ENCODE peak calls at places on chromosomes 5 and 9, in seven cellular contexts. T, V, D, I, Q, W and J are unnamed samples.

GRCh38 chr5:173772407-173773059 is 115.6 kb upstream of the CPEB4 start:
- DNase-seq in T (no peak), V (no peak), D (no peak), I (no peak), Q (no peak), W (no peak), J (no peak)

GRCh38 chr5:148970228-148970627 is 92.6 kb downstream of the SH3TC2 start:
- DNase-seq in T (no peak), V (no peak), D (peak), I (no peak), Q (peak), W (no peak), J (no peak)

GRCh38 chr5:27465140-27465539 is 426.8 kb upstream of the CDH9 start:
- DNase-seq in T (no peak), V (no peak), D (no peak), I (no peak), Q (no peak), W (no peak), J (no peak)

GRCh38 chr5:6899215-6899614 is 186.0 kb downstream of the TENT4A start:
- DNase-seq in T (no peak), V (no peak), D (peak), I (no peak), Q (no peak), W (no peak), J (no peak)

GRCh38 chr5:171310816-171311697 is 2.0 kb downstream of the TLX3 start:
- DNase-seq in T (peak), V (no peak), D (no peak), I (no peak), Q (no peak), W (no peak), J (no peak)

GRCh38 chr5:94103507-94104245 is 362.3 kb upstream of the POU5F2 start:
- DNase-seq in T (no peak), V (no peak), D (no peak), I (no peak), Q (no peak), W (no peak), J (no peak)

GRCh38 chr5:55234171-55234700 is 828 bp upstream of the CCNO start:
- DNase-seq in T (peak), V (no peak), D (peak), I (peak), Q (no peak), W (peak), J (no peak)

GRCh38 chr9:110531776-110532175 is 47.8 kb downstream of the SVEP1 start:
- DNase-seq in T (peak), V (no peak), D (no peak), I (no peak), Q (no peak), W (no peak), J (no peak)

GRCh38 chr5:78320461-78320860 is 26.0 kb upstream of the AP3B1 start:
- DNase-seq in T (peak), V (no peak), D (no peak), I (peak), Q (no peak), W (peak), J (no peak)

GRCh38 chr9:129401623-129402340 is 219.1 kb downstream of the C9orf50 start:
- DNase-seq in T (no peak), V (peak), D (no peak), I (no peak), Q (no peak), W (no peak), J (no peak)

GRCh38 chr9:137423810-137424291 is 658 bp downstream of the NOXA1 start:
- DNase-seq in T (no peak), V (peak), D (peak), I (no peak), Q (no peak), W (no peak), J (no peak)

GRCh38 chr9:38133595-38133994 is 64.6 kb upstream of the SHB start:
- DNase-seq in T (no peak), V (no peak), D (no peak), I (no peak), Q (no peak), W (no peak), J (no peak)

GRCh38 chr5:133959643-133960042 is 8.8 kb downstream of the C5orf15 start:
- DNase-seq in T (no peak), V (no peak), D (no peak), I (no peak), Q (no peak), W (no peak), J (no peak)

GRCh38 chr5:149719666-149720065 is 10.4 kb upstream of the PPARGC1B start:
- DNase-seq in T (no peak), V (no peak), D (peak), I (no peak), Q (peak), W (no peak), J (no peak)

GRCh38 chr9:35912791-35913400 is 3.6 kb downstream of the SPAAR start:
- DNase-seq in T (no peak), V (no peak), D (no peak), I (no peak), Q (no peak), W (no peak), J (no peak)

GRCh38 chr5:3605298-3606010 is 9.8 kb downstream of the IRX1 start:
- DNase-seq in T (no peak), V (peak), D (no peak), I (peak), Q (no peak), W (no peak), J (no peak)
- TF ChIP-seq POLR2AphosphoS5 in T (no peak), V (no peak), D (no peak), I (no peak), Q (no peak), W (no peak), J (no peak)

DNA sequence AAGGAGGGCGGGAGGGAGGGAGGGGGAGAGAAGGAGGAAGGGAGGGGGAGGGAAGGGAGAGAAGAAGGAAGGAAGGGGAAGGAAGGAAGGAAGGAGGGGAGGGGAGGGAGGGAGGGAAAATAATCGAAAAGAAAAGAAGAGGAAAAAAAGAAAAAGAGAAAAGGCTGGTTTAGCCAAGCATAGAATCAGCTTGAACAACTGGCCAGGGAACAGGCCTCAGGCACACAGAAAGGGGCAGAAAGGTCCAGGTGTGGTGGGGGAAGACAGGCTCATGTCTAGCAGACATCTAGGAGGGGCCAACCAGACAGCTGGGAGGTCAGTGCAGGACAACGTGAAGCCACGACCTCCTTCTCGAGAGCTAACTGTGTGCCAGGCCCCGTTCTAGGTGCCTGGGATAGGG is 141.8 kb downstream of the HSD17B3 start:
- DNase-seq in T (no peak), V (no peak), D (no peak), I (no peak), Q (no peak), W (no peak), J (no peak)
- TF ChIP-seq CTCF in T (no peak), V (no peak), D (no peak), I (no peak), Q (no peak), W (no peak), J (no peak)

DNA sequence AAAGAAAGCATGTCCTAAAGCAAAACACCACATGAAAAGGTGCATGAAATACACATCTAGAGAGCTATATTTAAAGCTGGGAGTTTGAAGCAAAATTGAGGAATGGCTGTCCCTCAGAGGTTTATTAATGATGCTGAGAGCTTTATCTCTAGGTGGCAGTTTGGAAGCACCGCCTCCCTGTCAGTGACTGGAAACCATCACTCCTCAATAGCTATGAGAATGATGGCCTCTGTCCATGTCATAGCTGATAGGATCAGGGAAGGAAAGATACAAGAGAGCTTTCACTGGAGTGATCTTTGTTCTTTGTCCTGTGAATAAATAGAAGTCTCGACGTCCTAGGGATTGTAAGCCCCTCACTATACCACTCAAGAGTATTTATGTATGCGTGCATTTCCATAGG is 110.5 kb downstream of the NUDT12 start:
- DNase-seq in T (no peak), V (no peak), D (no peak), I (peak), Q (no peak), W (no peak), J (no peak)
- H3K27ac ChIP-seq in T (no peak), V (no peak), D (no peak), I (peak), Q (no peak), W (no peak), J (no peak)

GRCh38 chr9:34254141-34254913 is 74.7 kb downstream of the KIF24 start:
- DNase-seq in T (no peak), V (no peak), D (no peak), I (no peak), Q (no peak), W (peak), J (peak)
- TF ChIP-seq POLR2AphosphoS5 in T (no peak), V (peak), D (no peak), I (no peak), Q (no peak), W (peak), J (peak)

GRCh38 chr5:79330071-79330470 is 94.1 kb downstream of the JMY start:
- DNase-seq in T (no peak), V (no peak), D (no peak), I (no peak), Q (no peak), W (no peak), J (no peak)

GRCh38 chr5:79329453-79329852 is 93.5 kb downstream of the JMY start:
- DNase-seq in T (no peak), V (no peak), D (no peak), I (no peak), Q (no peak), W (no peak), J (no peak)

DNA sequence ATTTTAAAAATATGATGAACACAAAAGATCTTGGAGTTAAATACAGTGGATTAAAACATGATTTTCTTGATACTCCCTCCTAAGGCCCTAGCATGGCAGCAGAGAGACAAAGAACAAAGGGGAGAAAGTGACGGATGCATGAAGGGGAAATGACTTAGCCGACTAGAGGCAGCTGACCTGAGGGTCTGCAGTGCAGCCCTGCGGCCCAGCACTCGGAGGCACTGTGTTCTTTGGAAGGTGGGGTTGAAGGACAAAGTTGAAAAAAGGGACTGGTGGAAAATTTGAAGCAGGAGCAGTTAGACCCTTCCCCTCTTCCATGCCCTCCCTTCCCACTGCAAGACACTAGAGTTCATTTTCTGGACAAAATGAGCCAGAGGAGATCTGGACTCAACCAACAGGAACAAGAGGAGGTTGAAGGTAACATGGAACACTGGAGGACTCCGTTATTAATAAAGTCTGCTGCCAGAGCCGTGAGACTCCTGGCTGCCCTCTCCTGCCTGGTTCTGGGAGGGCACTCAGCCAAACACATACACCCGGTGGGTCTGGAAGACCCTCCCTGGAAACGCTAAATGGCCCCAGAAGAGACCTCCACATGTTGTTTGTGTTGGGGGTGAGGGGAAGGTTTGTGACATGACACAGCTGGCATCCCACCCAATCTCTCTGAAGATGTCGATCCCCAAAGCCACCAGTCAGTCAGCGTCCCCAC is 98.1 kb downstream of the JMY start:
- DNase-seq in T (no peak), V (no peak), D (no peak), I (peak), Q (no peak), W (no peak), J (no peak)
- TF ChIP-seq CTCF in T (no peak), V (no peak), D (no peak), I (no peak), Q (no peak), W (peak), J (peak)